ENCODE peak calls at places on chromosomes 7 and 10, in four cellular contexts. M, S, K and B are unnamed samples.

GRCh38 chr10:99993994-99994689 is 15.6 kb downstream of the DNMBP start:
- DNase-seq in M (peak; percentile 61), S (peak; percentile 75), K (peak; percentile 94), B (peak; percentile 50)

GRCh38 chr10:130956251-130956650 is 355.3 kb downstream of the TCERG1L start:
- DNase-seq in M (no peak), S (no peak), K (no peak), B (no peak)

GRCh38 chr10:6473901-6474370 is 106.1 kb downstream of the PRKCQ start:
- DNase-seq in M (no peak), S (no peak), K (no peak), B (no peak)

GRCh38 chr10:3784510-3785250 is at the start of gene KLF6:
- DNase-seq in M (peak; percentile 89), S (peak; percentile 77), K (no peak), B (no peak)

GRCh38 chr10:86819567-86819966 is 63.1 kb downstream of the BMPR1A start:
- DNase-seq in M (no peak), S (no peak), K (peak; percentile 39), B (no peak)

GRCh38 chr10:100598166-100598565 is 62.4 kb downstream of the HIF1AN start:
- DNase-seq in M (no peak), S (no peak), K (no peak), B (no peak)

GRCh38 chr10:650691-651615 is 38.5 kb downstream of the DIP2C start:
- DNase-seq in M (peak; percentile 29), S (no peak), K (no peak), B (no peak)

GRCh38 chr7:91249506-91250233 is 14.6 kb upstream of the FZD1 start:
- DNase-seq in M (no peak), S (no peak), K (no peak), B (peak; percentile 82)

GRCh38 chr7:130874071-130874915 is 140.3 kb upstream of the KLF14 start:
- DNase-seq in M (peak; percentile 28), S (no peak), K (no peak), B (no peak)

GRCh38 chr7:95396136-95397032 is at the start of gene PON3:
- DNase-seq in M (peak; percentile 64), S (peak; percentile 77), K (no peak), B (peak; percentile 30)

GRCh38 chr7:70193514-70193913 is 595.2 kb downstream of the AUTS2 start:
- DNase-seq in M (no peak), S (no peak), K (no peak), B (no peak)

GRCh38 chr7:23893942-23894890 is 184.2 kb downstream of the STK31 start:
- DNase-seq in M (no peak), S (no peak), K (peak; percentile 32), B (no peak)

GRCh38 chr7:88169717-88170320 is 50.0 kb downstream of the SRI start:
- DNase-seq in M (no peak), S (no peak), K (no peak), B (peak; percentile 9)

GRCh38 chr7:38561166-38561565 is 70.0 kb downstream of the AMPH start:
- DNase-seq in M (no peak), S (no peak), K (no peak), B (peak; percentile 6)

GRCh38 chr7:84939442-84939841 is 247.4 kb downstream of the SEMA3D start:
- DNase-seq in M (peak; percentile 35), S (no peak), K (no peak), B (no peak)

GRCh38 chr7:36965625-36966024 is 241.3 kb upstream of the AOAH start:
- DNase-seq in M (no peak), S (no peak), K (no peak), B (no peak)

GRCh38 chr7:92563345-92563744 is 26.8 kb downstream of the FAM133B start:
- DNase-seq in M (no peak), S (no peak), K (no peak), B (no peak)

GRCh38 chr10:122375761-122376160 is 1.3 kb downstream of the PLEKHA1 start:
- DNase-seq in M (no peak), S (no peak), K (no peak), B (no peak)

GRCh38 chr7:47622586-47622945 is 40.7 kb upstream of the TNS3 start:
- DNase-seq in M (no peak), S (no peak), K (no peak), B (no peak)

GRCh38 chr7:47619806-47620205 is 37.9 kb upstream of the TNS3 start:
- DNase-seq in M (no peak), S (no peak), K (no peak), B (no peak)

GRCh38 chr7:47621985-47622561 is 40.2 kb upstream of the TNS3 start:
- DNase-seq in M (peak; percentile 77), S (no peak), K (no peak), B (no peak)

GRCh38 chr7:47622946-47623640 is 41.2 kb upstream of the TNS3 start:
- DNase-seq in M (no peak), S (no peak), K (peak; percentile 87), B (no peak)

GRCh38 chr7:47621347-47621746 is 39.4 kb upstream of the TNS3 start:
- DNase-seq in M (peak; percentile 79), S (no peak), K (no peak), B (no peak)
- H3K27ac ChIP-seq in M (peak overlapping the region; percentile 69), S (peak overlapping the region; percentile 56), K (no peak overlapping the region), B (no peak overlapping the region)

DNA sequence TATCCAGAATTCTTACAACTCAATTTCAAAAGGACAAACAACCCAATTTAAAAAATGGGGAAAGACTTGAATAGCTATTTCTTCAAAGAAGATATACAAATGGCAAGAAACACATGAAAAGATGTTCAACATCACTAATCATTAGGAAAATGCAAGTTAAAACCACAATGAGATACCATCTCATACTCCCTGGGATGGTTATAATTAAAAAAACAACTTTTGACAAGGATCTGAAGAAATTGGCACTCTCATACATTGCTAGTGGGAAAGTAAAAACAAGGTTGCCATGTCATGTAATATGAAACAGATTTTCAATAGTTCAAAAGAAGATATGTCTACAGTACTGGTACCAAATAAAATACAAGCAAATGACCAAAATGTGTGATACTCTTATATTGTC is 9.0 kb downstream of the OAT start:
- DNase-seq in M (no peak), S (no peak), K (no peak), B (no peak)
- H3K27ac ChIP-seq in M (no peak overlapping the region), S (no peak overlapping the region), K (no peak overlapping the region), B (no peak overlapping the region)

GRCh38 chr10:83522456-83522855 is 616.9 kb upstream of the GHITM start:
- DNase-seq in M (no peak), S (no peak), K (no peak), B (no peak)
- H3K27ac ChIP-seq in M (no peak overlapping the region), S (no peak overlapping the region), K (peak overlapping the region; percentile 83), B (no peak overlapping the region)

GRCh38 chr7:100371561-100372171 is 1.6 kb upstream of the PILRA start:
- DNase-seq in M (no peak), S (no peak), K (no peak), B (no peak)

GRCh38 chr7:100372256-100372655 is 1.0 kb upstream of the PILRA start:
- DNase-seq in M (no peak), S (peak; percentile 67), K (peak; percentile 12), B (no peak)

GRCh38 chr7:100370746-100371145 is 2.5 kb upstream of the PILRA start:
- DNase-seq in M (no peak), S (peak; percentile 7), K (no peak), B (no peak)

GRCh38 chr7:100369105-100369504 is 4.2 kb upstream of the PILRA start:
- DNase-seq in M (peak; percentile 83), S (peak; percentile 89), K (no peak), B (no peak)

DNA sequence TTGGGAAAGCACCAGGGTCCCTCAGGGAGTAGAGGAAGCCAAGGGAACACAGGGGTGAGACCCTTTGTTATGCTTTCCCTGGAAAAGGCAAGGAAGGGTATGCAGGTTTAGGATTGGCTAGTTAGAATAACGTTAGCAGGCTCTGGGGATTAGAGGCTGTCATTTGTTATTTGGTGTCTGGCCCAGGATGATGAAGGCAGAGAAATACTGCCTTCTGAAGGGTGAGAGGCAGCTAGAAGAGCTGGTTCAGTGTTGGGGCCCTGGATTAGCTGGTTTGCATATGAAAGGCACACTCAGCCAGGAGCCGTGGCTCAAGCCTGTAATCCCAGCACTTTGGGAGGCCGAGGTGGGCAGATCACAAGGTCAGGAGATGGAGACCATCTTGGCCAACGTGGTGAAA is 3.0 kb upstream of the PILRA start:
- DNase-seq in M (no peak), S (no peak), K (no peak), B (no peak)
- H3K27ac ChIP-seq in M (no peak overlapping the region), S (peak overlapping the region; percentile 70), K (no peak overlapping the region), B (no peak overlapping the region)

GRCh38 chr7:73984481-73985205 is 43.3 kb upstream of the ELN start:
- DNase-seq in M (peak; percentile 82), S (no peak), K (no peak), B (no peak)

GRCh38 chr7:73987298-73987697 is 40.7 kb upstream of the ELN start:
- DNase-seq in M (peak; percentile 41), S (no peak), K (no peak), B (no peak)

GRCh38 chr7:73985737-73986141 is 42.2 kb upstream of the ELN start:
- DNase-seq in M (peak; percentile 86), S (no peak), K (no peak), B (no peak)

GRCh38 chr7:73988197-73988596 is 39.8 kb upstream of the ELN start:
- DNase-seq in M (peak; percentile 93), S (no peak), K (no peak), B (no peak)

GRCh38 chr7:73986158-73986631 is 41.8 kb upstream of the ELN start:
- DNase-seq in M (peak; percentile 95), S (no peak), K (no peak), B (no peak)
- H3K27ac ChIP-seq in M (peak overlapping the region; percentile 91), S (peak overlapping the region; percentile 33), K (no peak overlapping the region), B (no peak overlapping the region)

GRCh38 chr7:35246819-35247218 is 7.1 kb downstream of the TBX20 start:
- DNase-seq in M (no peak), S (no peak), K (no peak), B (no peak)

GRCh38 chr7:35241884-35242283 is 12.0 kb downstream of the TBX20 start:
- DNase-seq in M (no peak), S (no peak), K (no peak), B (no peak)

DNA sequence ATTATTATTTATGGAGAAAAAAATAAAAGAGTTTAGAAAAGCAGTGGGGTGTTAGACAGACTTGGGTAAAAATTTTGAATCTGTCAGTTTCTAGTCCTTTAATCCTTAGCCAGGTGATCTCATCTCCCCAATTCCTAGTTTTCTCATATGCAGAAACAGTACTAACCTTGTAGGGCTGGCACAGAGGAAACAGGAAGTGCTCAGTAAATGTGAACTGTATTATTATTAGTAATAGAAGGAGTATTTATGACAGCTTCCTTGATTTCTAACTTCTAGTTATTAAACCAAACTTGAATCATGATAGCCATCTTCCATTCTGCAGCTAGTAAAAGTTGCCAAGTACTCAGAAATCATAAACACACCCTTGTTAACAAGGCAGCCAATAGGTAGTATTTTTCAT is 12.5 kb downstream of the TBX20 start:
- DNase-seq in M (no peak), S (no peak), K (no peak), B (no peak)
- H3K27ac ChIP-seq in M (no peak overlapping the region), S (no peak overlapping the region), K (no peak overlapping the region), B (no peak overlapping the region)

GRCh38 chr10:16120563-16120962 is 260.3 kb upstream of the MINDY3 start:
- DNase-seq in M (no peak), S (no peak), K (no peak), B (no peak)
- H3K27ac ChIP-seq in M (no peak overlapping the region), S (no peak overlapping the region), K (no peak overlapping the region), B (no peak overlapping the region)